ENCODE peak calls at places on chromosomes 11 and 22, in nine cellular contexts. One of them, this sample, is unnamed.

GRCh38 chr11:118947091-118947490 is 9.0 kb upstream of the UPK2 start:
- DNase-seq in thoracic aorta: no peak
- DNase-seq in colonic mucosa: no peak
- DNase-seq in pancreas: no peak
- DNase-seq in AG04450: no peak
- DNase-seq in brain microvascular endothelial cell: no peak
- DNase-seq in upper lobe of right lung: no peak
- DNase-seq in A549: no peak
- DNase-seq in uterus: no peak
- DNase-seq in this sample: no peak

GRCh38 chr11:18566406-18566805 is 22.1 kb downstream of the UEVLD start:
- DNase-seq in thoracic aorta: no peak
- DNase-seq in colonic mucosa: no peak
- DNase-seq in pancreas: no peak
- DNase-seq in AG04450: no peak
- DNase-seq in brain microvascular endothelial cell: no peak
- DNase-seq in upper lobe of right lung: no peak
- DNase-seq in A549: no peak
- DNase-seq in uterus: no peak
- DNase-seq in this sample: no peak

GRCh38 chr11:61890536-61891330 is 612 bp downstream of the FADS3 start:
- DNase-seq in thoracic aorta: peak
- DNase-seq in colonic mucosa: peak
- DNase-seq in pancreas: peak
- DNase-seq in AG04450: no peak
- DNase-seq in brain microvascular endothelial cell: peak
- DNase-seq in upper lobe of right lung: peak
- DNase-seq in A549: peak
- DNase-seq in uterus: peak
- DNase-seq in this sample: no peak

GRCh38 chr22:37318255-37319109 is 36.2 kb downstream of the CYTH4 start:
- DNase-seq in thoracic aorta: no peak
- DNase-seq in colonic mucosa: no peak
- DNase-seq in pancreas: no peak
- DNase-seq in AG04450: no peak
- DNase-seq in brain microvascular endothelial cell: no peak
- DNase-seq in upper lobe of right lung: no peak
- DNase-seq in A549: no peak
- DNase-seq in uterus: no peak
- DNase-seq in this sample: no peak

GRCh38 chr11:13644997-13645667 is 23.3 kb upstream of the FAR1 start:
- DNase-seq in thoracic aorta: no peak
- DNase-seq in colonic mucosa: no peak
- DNase-seq in pancreas: no peak
- DNase-seq in AG04450: no peak
- DNase-seq in brain microvascular endothelial cell: no peak
- DNase-seq in upper lobe of right lung: no peak
- DNase-seq in A549: no peak
- DNase-seq in uterus: no peak
- DNase-seq in this sample: no peak

GRCh38 chr11:71500601-71501021 is 26.5 kb upstream of the KRTAP5-7 start:
- DNase-seq in thoracic aorta: no peak
- DNase-seq in colonic mucosa: peak
- DNase-seq in pancreas: no peak
- DNase-seq in AG04450: no peak
- DNase-seq in brain microvascular endothelial cell: no peak
- DNase-seq in upper lobe of right lung: no peak
- DNase-seq in A549: no peak
- DNase-seq in uterus: no peak
- DNase-seq in this sample: peak

GRCh38 chr11:63243533-63243932 is at the start of gene SLC22A25:
- DNase-seq in thoracic aorta: no peak
- DNase-seq in colonic mucosa: no peak
- DNase-seq in pancreas: no peak
- DNase-seq in AG04450: no peak
- DNase-seq in brain microvascular endothelial cell: peak
- DNase-seq in upper lobe of right lung: peak
- DNase-seq in A549: no peak
- DNase-seq in uterus: no peak
- DNase-seq in this sample: no peak

GRCh38 chr11:6611092-6612007 is 666 bp downstream of the TAF10 start:
- DNase-seq in thoracic aorta: no peak
- DNase-seq in colonic mucosa: peak
- DNase-seq in pancreas: peak
- DNase-seq in AG04450: no peak
- DNase-seq in brain microvascular endothelial cell: no peak
- DNase-seq in upper lobe of right lung: no peak
- DNase-seq in A549: no peak
- DNase-seq in uterus: peak
- DNase-seq in this sample: peak

GRCh38 chr11:83845797-83846196 is 559.6 kb upstream of the CCDC90B start:
- DNase-seq in thoracic aorta: no peak
- DNase-seq in colonic mucosa: no peak
- DNase-seq in pancreas: no peak
- DNase-seq in AG04450: no peak
- DNase-seq in brain microvascular endothelial cell: no peak
- DNase-seq in upper lobe of right lung: no peak
- DNase-seq in A549: no peak
- DNase-seq in uterus: no peak
- DNase-seq in this sample: no peak

GRCh38 chr11:83852012-83852411 is 565.8 kb upstream of the CCDC90B start:
- DNase-seq in thoracic aorta: no peak
- DNase-seq in colonic mucosa: no peak
- DNase-seq in pancreas: no peak
- DNase-seq in AG04450: no peak
- DNase-seq in brain microvascular endothelial cell: no peak
- DNase-seq in upper lobe of right lung: no peak
- DNase-seq in A549: no peak
- DNase-seq in uterus: no peak
- DNase-seq in this sample: no peak

GRCh38 chr11:83852775-83853442 is 566.7 kb upstream of the CCDC90B start:
- DNase-seq in thoracic aorta: no peak
- DNase-seq in colonic mucosa: no peak
- DNase-seq in pancreas: no peak
- DNase-seq in AG04450: no peak
- DNase-seq in brain microvascular endothelial cell: no peak
- DNase-seq in upper lobe of right lung: no peak
- DNase-seq in A549: no peak
- DNase-seq in uterus: no peak
- DNase-seq in this sample: no peak

GRCh38 chr11:83847635-83848034 is 561.5 kb upstream of the CCDC90B start:
- DNase-seq in thoracic aorta: no peak
- DNase-seq in colonic mucosa: no peak
- DNase-seq in pancreas: no peak
- DNase-seq in AG04450: no peak
- DNase-seq in brain microvascular endothelial cell: no peak
- DNase-seq in upper lobe of right lung: no peak
- DNase-seq in A549: no peak
- DNase-seq in uterus: no peak
- DNase-seq in this sample: no peak
- H3K27ac ChIP-seq in thoracic aorta: no peak
- H3K27ac ChIP-seq in colonic mucosa: no peak
- H3K27ac ChIP-seq in pancreas: no peak
- H3K27ac ChIP-seq in AG04450: no peak
- H3K27ac ChIP-seq in brain microvascular endothelial cell: no peak
- H3K27ac ChIP-seq in upper lobe of right lung: no peak
- H3K27ac ChIP-seq in A549: no peak
- H3K27ac ChIP-seq in uterus: no peak
- H3K27ac ChIP-seq in this sample: no peak

GRCh38 chr11:126480015-126480409 is 124.5 kb downstream of the ST3GAL4 start:
- DNase-seq in thoracic aorta: no peak
- DNase-seq in colonic mucosa: no peak
- DNase-seq in pancreas: no peak
- DNase-seq in AG04450: no peak
- DNase-seq in brain microvascular endothelial cell: no peak
- DNase-seq in upper lobe of right lung: no peak
- DNase-seq in A549: no peak
- DNase-seq in uterus: no peak
- DNase-seq in this sample: no peak

GRCh38 chr11:126480410-126481302 is 125.2 kb downstream of the ST3GAL4 start:
- DNase-seq in thoracic aorta: peak
- DNase-seq in colonic mucosa: peak
- DNase-seq in pancreas: no peak
- DNase-seq in AG04450: peak
- DNase-seq in brain microvascular endothelial cell: peak
- DNase-seq in upper lobe of right lung: peak
- DNase-seq in A549: peak
- DNase-seq in uterus: peak
- DNase-seq in this sample: no peak

GRCh38 chr11:126479178-126479930 is 123.9 kb downstream of the ST3GAL4 start:
- DNase-seq in thoracic aorta: no peak
- DNase-seq in colonic mucosa: no peak
- DNase-seq in pancreas: peak
- DNase-seq in AG04450: no peak
- DNase-seq in brain microvascular endothelial cell: no peak
- DNase-seq in upper lobe of right lung: no peak
- DNase-seq in A549: no peak
- DNase-seq in uterus: no peak
- DNase-seq in this sample: no peak

GRCh38 chr11:126482586-126483108 is 127.2 kb downstream of the ST3GAL4 start:
- DNase-seq in thoracic aorta: no peak
- DNase-seq in colonic mucosa: no peak
- DNase-seq in pancreas: no peak
- DNase-seq in AG04450: no peak
- DNase-seq in brain microvascular endothelial cell: no peak
- DNase-seq in upper lobe of right lung: peak
- DNase-seq in A549: no peak
- DNase-seq in uterus: no peak
- DNase-seq in this sample: no peak

DNA sequence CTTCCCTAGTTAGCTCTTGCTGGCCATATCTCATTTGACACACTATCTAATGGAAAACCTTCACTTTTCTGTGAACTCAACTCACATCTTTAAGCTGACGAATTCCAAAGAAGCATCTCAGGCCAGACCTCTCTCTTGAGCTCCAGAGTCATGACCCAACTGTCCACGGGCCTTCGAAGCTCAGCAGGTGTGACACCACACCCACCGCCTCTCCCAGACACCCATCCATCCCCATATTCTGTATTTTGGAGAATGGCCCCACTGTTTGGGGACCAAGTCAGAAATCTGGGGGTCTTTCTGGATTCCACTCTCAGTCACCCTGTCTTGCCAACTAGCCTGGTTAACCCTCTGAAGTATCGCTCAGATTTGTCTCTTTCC is 125.8 kb downstream of the ST3GAL4 start:
- DNase-seq in thoracic aorta: no peak
- DNase-seq in colonic mucosa: no peak
- DNase-seq in pancreas: no peak
- DNase-seq in AG04450: no peak
- DNase-seq in brain microvascular endothelial cell: no peak
- DNase-seq in upper lobe of right lung: peak
- DNase-seq in A549: no peak
- DNase-seq in uterus: no peak
- DNase-seq in this sample: no peak
- H3K4me3 ChIP-seq in thoracic aorta: no peak
- H3K4me3 ChIP-seq in colonic mucosa: no peak
- H3K4me3 ChIP-seq in pancreas: no peak
- H3K4me3 ChIP-seq in AG04450: no peak
- H3K4me3 ChIP-seq in brain microvascular endothelial cell: no peak
- H3K4me3 ChIP-seq in upper lobe of right lung: no peak
- H3K4me3 ChIP-seq in A549: no peak
- H3K4me3 ChIP-seq in uterus: no peak
- H3K4me3 ChIP-seq in this sample: no peak

DNA sequence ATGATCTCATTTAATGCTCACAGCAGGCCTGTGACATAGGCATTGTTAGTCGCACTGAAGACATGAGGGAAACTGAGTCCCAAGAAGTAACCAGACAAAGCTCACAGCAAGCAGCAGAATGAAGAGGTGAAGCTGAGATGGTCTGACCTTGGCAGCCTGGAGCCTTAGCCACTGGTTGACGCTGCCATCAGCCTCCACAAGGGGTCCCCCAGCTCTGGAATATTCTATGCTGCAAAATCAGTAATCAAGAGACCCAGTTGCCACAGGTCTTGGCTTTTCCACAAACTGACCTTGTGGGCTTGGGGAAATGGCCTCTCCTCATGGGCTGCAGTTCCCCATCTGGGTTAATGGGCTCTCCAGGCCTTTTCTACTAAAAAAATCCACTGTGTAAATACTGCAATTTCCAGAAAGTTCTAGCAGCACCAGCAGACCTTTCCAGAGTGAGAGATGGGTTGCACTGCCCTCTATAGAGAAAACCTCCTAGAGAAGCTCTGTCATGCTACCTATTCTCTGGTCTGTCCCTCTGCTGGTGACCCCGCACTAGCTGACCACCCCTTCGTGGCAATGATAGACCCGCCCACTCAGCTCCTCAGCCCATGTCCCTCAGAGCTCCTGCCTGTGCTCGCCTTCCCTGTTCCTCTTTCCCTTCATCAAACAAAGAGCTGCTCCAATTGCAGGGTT is 22.6 kb upstream of the ISX start:
- DNase-seq in thoracic aorta: no peak
- DNase-seq in colonic mucosa: no peak
- DNase-seq in pancreas: no peak
- DNase-seq in AG04450: no peak
- DNase-seq in brain microvascular endothelial cell: no peak
- DNase-seq in upper lobe of right lung: no peak
- DNase-seq in A549: no peak
- DNase-seq in uterus: no peak
- DNase-seq in this sample: no peak
- TF ChIP-seq CTCF in thoracic aorta: no peak
- TF ChIP-seq CTCF in colonic mucosa: peak
- TF ChIP-seq CTCF in pancreas: no peak
- TF ChIP-seq CTCF in AG04450: no peak
- TF ChIP-seq CTCF in brain microvascular endothelial cell: peak
- TF ChIP-seq CTCF in upper lobe of right lung: no peak
- TF ChIP-seq CTCF in A549: no peak
- TF ChIP-seq CTCF in uterus: no peak
- TF ChIP-seq CTCF in this sample: peak

GRCh38 chr22:29630987-29631386 is 27.6 kb downstream of the NF2 start:
- DNase-seq in thoracic aorta: no peak
- DNase-seq in colonic mucosa: no peak
- DNase-seq in pancreas: no peak
- DNase-seq in AG04450: no peak
- DNase-seq in brain microvascular endothelial cell: no peak
- DNase-seq in upper lobe of right lung: no peak
- DNase-seq in A549: no peak
- DNase-seq in uterus: no peak
- DNase-seq in this sample: no peak

GRCh38 chr22:29632672-29633071 is 29.2 kb downstream of the NF2 start:
- DNase-seq in thoracic aorta: no peak
- DNase-seq in colonic mucosa: no peak
- DNase-seq in pancreas: no peak
- DNase-seq in AG04450: no peak
- DNase-seq in brain microvascular endothelial cell: no peak
- DNase-seq in upper lobe of right lung: no peak
- DNase-seq in A549: no peak
- DNase-seq in uterus: no peak
- DNase-seq in this sample: no peak

GRCh38 chr22:29635734-29636357 is 32.4 kb downstream of the NF2 start:
- DNase-seq in thoracic aorta: no peak
- DNase-seq in colonic mucosa: no peak
- DNase-seq in pancreas: no peak
- DNase-seq in AG04450: no peak
- DNase-seq in brain microvascular endothelial cell: no peak
- DNase-seq in upper lobe of right lung: no peak
- DNase-seq in A549: peak
- DNase-seq in uterus: no peak
- DNase-seq in this sample: no peak

GRCh38 chr22:29631725-29632124 is 28.3 kb downstream of the NF2 start:
- DNase-seq in thoracic aorta: no peak
- DNase-seq in colonic mucosa: no peak
- DNase-seq in pancreas: no peak
- DNase-seq in AG04450: no peak
- DNase-seq in brain microvascular endothelial cell: no peak
- DNase-seq in upper lobe of right lung: no peak
- DNase-seq in A549: no peak
- DNase-seq in uterus: no peak
- DNase-seq in this sample: no peak

DNA sequence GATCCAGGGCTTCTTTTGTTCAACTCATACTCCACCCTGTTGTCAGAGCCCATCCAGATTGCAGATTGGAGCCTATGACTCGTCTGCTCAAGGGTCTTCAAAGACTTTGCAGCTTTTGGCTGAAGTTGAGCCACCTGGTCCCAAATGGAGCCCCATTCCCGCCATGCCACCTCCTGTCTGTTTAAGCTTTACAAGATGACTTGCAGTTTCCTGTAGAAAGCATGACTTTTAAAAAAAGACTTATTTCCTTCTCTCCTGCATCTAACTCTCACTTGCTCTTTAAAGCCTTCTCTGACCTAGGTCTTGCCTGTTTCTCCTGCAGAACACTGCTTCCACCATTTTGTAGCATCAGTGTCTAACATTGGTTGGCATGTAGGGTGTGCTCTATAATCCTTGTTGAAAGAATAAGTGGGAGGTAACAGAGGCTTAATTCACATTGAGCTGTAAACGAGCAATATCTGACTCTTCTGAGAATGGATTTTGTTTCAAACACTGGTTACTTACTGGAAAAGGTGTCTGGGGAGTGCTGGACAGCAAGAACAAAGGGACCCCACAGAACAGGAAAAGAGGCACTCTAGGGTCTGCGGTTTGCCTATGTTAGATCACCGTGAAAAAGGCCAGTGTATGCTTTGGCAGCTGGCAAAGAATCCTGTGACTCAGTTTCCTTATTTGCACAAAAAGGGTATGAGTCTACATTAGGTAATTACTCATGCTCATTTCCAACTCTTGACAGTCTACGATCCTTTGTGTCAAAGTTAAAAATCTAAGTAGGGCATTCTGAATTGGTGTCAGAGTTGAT is 30.3 kb downstream of the NF2 start:
- DNase-seq in thoracic aorta: no peak
- DNase-seq in colonic mucosa: no peak
- DNase-seq in pancreas: no peak
- DNase-seq in AG04450: no peak
- DNase-seq in brain microvascular endothelial cell: no peak
- DNase-seq in upper lobe of right lung: no peak
- DNase-seq in A549: no peak
- DNase-seq in uterus: no peak
- DNase-seq in this sample: no peak
- H3K27ac ChIP-seq in thoracic aorta: no peak
- H3K27ac ChIP-seq in colonic mucosa: no peak
- H3K27ac ChIP-seq in pancreas: no peak
- H3K27ac ChIP-seq in AG04450: no peak
- H3K27ac ChIP-seq in brain microvascular endothelial cell: no peak
- H3K27ac ChIP-seq in upper lobe of right lung: no peak
- H3K27ac ChIP-seq in A549: no peak
- H3K27ac ChIP-seq in uterus: no peak
- H3K27ac ChIP-seq in this sample: peak

This sample was measured in RWPE2.